ENCODE peak calls at places on chromosomes 2 and 18, in seven cellular contexts. Y is non-pigmented ciliary epithelial cell, R is epithelial cell of esophagus, U is G401, B is cardiac fibroblast, D is AG08395, M is stromal cell of bone marrow. T is an unnamed sample.

GRCh38 chr2:26915316-26915715 is 55.1 kb upstream of the MAPRE3 start:
- DNase-seq in U (no peak), M (no peak), Y (no peak), D (no peak), B (no peak), R (no peak), T (no peak)

GRCh38 chr2:73237168-73237567 is 3.1 kb downstream of the CCT7 start:
- DNase-seq in Y (no peak), D (no peak), M (no peak), R (no peak), U (no peak), B (no peak), T (no peak)

GRCh38 chr18:60692277-60692676 is 319.7 kb upstream of the MC4R start:
- DNase-seq in B (no peak), R (peak), M (no peak), U (no peak), Y (no peak), D (no peak), T (no peak)

GRCh38 chr2:6824962-6825361 is 40.7 kb downstream of the CMPK2 start:
- DNase-seq in R (no peak), B (peak), D (peak), M (no peak), Y (no peak), U (no peak), T (no peak)

GRCh38 chr18:26771524-26771923 is 94.0 kb downstream of the AQP4 start:
- DNase-seq in D (no peak), M (no peak), B (no peak), U (no peak), Y (no peak), R (peak), T (no peak)

GRCh38 chr2:134120160-134120717 is 133.6 kb upstream of the MGAT5 start:
- DNase-seq in Y (no peak), D (no peak), B (no peak), U (no peak), R (no peak), M (no peak), T (no peak)

GRCh38 chr2:11395971-11396689 is 51.7 kb upstream of the ROCK2 start:
- DNase-seq in M (no peak), D (no peak), U (peak), Y (no peak), B (no peak), R (no peak), T (no peak)

GRCh38 chr2:215900865-215901264 is 112.5 kb downstream of the MREG start:
- DNase-seq in B (no peak), U (no peak), R (no peak), M (no peak), D (no peak), Y (no peak), T (no peak)

GRCh38 chr2:15517793-15518192 is 43.3 kb downstream of the NBAS start:
- DNase-seq in B (no peak), M (no peak), U (no peak), Y (no peak), D (no peak), R (no peak), T (no peak)

T was measured in GM12864.